ENCODE peak calls at places on chromosomes 3 and 15, in nine cellular contexts. M is heart right ventricle, A is tibial artery, T is fibroblast of mammary gland, F is fibroblast of the aortic adventitia, R is breast epithelium, U is A549, G is brain microvascular endothelial cell, D is epithelial cell of esophagus. Z is an unnamed sample.

GRCh38 chr3:185583925-185584324 is 2.2 kb upstream of the SENP2 start:
- DNase-seq in U (no peak), A (no peak), M (no peak), F (no peak), G (no peak), T (no peak), R (no peak), D (no peak), Z (no peak)

GRCh38 chr3:52934626-52935530 is 37.5 kb upstream of the STIMATE start:
- DNase-seq in U (peak), D (peak), G (peak), R (no peak), M (peak), F (peak), T (peak), A (peak), Z (peak)

GRCh38 chr15:70243686-70244540 is 146.2 kb upstream of the TLE3 start:
- DNase-seq in A (no peak), D (no peak), F (no peak), M (no peak), R (no peak), T (no peak), G (no peak), U (no peak), Z (no peak)

GRCh38 chr15:49823987-49824538 is 203.2 kb downstream of the DTWD1 start:
- DNase-seq in A (no peak), M (no peak), U (peak), D (no peak), T (no peak), G (no peak), R (no peak), F (no peak), Z (no peak)

GRCh38 chr3:195319060-195319459 is 48.1 kb upstream of the XXYLT1 start:
- DNase-seq in U (peak), F (no peak), M (no peak), A (no peak), D (no peak), G (no peak), T (no peak), R (no peak), Z (no peak)

GRCh38 chr3:172305552-172305951 is 142.7 kb downstream of the GHSR start:
- DNase-seq in G (peak), F (peak), R (no peak), U (peak), T (peak), A (no peak), D (peak), M (no peak), Z (peak)

GRCh38 chr3:117439812-117440211 is 730.2 kb downstream of the TUSC7 start:
- DNase-seq in R (no peak), M (no peak), D (peak), T (peak), A (no peak), F (peak), U (peak), G (peak), Z (peak)

GRCh38 chr3:153740109-153740508 is 381.1 kb upstream of the ARHGEF26 start:
- DNase-seq in G (no peak), F (no peak), D (no peak), A (no peak), M (no peak), U (no peak), R (no peak), T (no peak), Z (no peak)

GRCh38 chr3:161266731-161267150 is 45.6 kb downstream of the NMD3 start:
- DNase-seq in G (peak), U (peak), M (no peak), D (peak), A (no peak), T (peak), R (no peak), F (peak), Z (peak)

GRCh38 chr3:46228259-46229222 is 13.7 kb upstream of the CCR3 start:
- DNase-seq in F (peak), A (peak), M (no peak), G (peak), T (peak), R (no peak), D (peak), U (no peak), Z (no peak)

GRCh38 chr15:84821501-84822021 is 4.4 kb downstream of the ALPK3 start:
- DNase-seq in A (no peak), T (peak), R (no peak), M (peak), U (no peak), F (no peak), D (no peak), G (no peak), Z (no peak)

GRCh38 chr3:88180398-88180999 is 30.7 kb downstream of the C3orf38 start:
- DNase-seq in D (peak), M (peak), F (peak), G (peak), T (peak), A (no peak), R (no peak), U (peak), Z (peak)

GRCh38 chr3:103991461-103992115 is 1375.1 kb upstream of the ALCAM start:
- DNase-seq in A (no peak), F (peak), G (peak), D (peak), T (peak), M (no peak), R (no peak), U (peak), Z (peak)
- TF ChIP-seq CTCF in A (no peak), F (no peak), G (peak), D (peak), T (peak), M (no peak), R (no peak), U (peak), Z (peak)

DNA sequence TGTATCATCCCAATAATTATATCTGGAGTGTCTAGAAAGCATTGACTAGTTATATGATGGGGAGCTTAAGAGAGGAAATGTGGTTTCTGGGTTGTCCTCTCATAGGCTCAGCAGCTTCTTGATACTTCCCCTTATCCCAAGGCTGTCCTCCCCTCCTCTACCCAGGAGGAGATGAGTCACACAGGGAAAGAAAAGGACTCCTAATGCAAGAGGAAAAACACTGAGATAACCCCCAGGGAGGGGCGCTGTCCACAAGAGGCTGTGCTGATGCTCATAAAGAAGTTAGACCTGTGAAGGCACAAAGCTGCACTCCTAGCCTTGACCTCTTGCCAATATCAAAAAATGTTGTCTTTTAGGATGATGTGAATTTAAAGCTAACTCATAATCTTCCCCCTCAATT is 28.8 kb upstream of the GYG1 start:
- DNase-seq in U (peak), G (peak), F (peak), T (peak), D (peak), A (peak), R (no peak), M (no peak), Z (peak)
- TF ChIP-seq CTCF in U (peak), G (peak), F (peak), T (peak), D (no peak), A (no peak), R (no peak), M (peak), Z (peak)

GRCh38 chr15:64096486-64097431 is 977 bp downstream of the SNX1 start:
- DNase-seq in F (peak), M (no peak), D (peak), G (peak), T (peak), U (peak), A (no peak), R (no peak), Z (peak)
- TF ChIP-seq CTCF in F (peak), M (peak), D (peak), G (peak), T (peak), U (no peak), A (no peak), R (no peak), Z (no peak)

GRCh38 chr3:115990669-115991068 is 367.4 kb downstream of the GAP43 start:
- DNase-seq in U (no peak), G (no peak), A (no peak), M (no peak), F (no peak), T (no peak), R (no peak), D (no peak), Z (no peak)

GRCh38 chr3:115989927-115990326 is 366.6 kb downstream of the GAP43 start:
- DNase-seq in A (no peak), R (no peak), T (peak), U (no peak), F (peak), M (no peak), D (peak), G (peak), Z (peak)

GRCh38 chr3:115982121-115982520 is 358.8 kb downstream of the GAP43 start:
- DNase-seq in A (no peak), M (no peak), U (no peak), F (peak), D (no peak), G (no peak), R (no peak), T (no peak), Z (no peak)

GRCh38 chr3:115982629-115983028 is 359.3 kb downstream of the GAP43 start:
- DNase-seq in F (no peak), R (no peak), T (no peak), U (no peak), A (no peak), D (no peak), G (no peak), M (no peak), Z (no peak)

DNA sequence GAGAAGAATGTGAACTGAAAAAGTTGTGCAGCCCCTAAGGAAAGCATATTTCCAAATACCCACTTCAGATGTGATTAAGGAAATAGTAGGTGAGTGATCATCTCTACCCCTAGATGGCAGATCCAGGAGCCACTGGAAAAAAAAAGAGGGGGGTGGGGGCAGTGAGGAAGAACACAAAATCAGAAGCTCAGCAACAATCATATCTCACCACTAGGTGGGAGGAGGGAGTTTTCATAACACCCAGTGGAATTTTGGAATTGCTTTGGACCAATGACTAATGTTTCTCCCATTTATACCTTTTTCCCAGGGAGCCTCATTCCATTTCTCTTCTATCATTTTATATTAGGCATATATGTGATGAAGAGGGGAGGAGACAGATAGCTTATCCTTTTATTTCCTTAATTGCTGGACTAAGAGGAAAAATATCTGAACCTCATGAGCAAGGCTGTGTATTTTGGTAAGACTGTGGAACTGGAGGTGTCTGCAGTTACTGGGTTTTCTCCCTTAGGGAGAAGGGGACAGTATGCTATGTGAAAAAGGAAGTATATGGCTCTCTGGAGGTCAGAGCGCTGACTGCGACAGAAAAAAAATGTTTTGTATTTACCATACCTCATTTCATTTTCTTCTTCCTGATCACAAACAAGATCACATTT is 363.4 kb downstream of the GAP43 start:
- DNase-seq in G (peak), T (peak), D (peak), F (peak), A (no peak), R (no peak), U (peak), M (no peak), Z (peak)
- TF ChIP-seq CTCF in G (peak), T (peak), D (peak), F (peak), A (no peak), R (no peak), U (peak), M (no peak), Z (peak)

GRCh38 chr3:57166660-57167059 is 1.5 kb upstream of the IL17RD start:
- DNase-seq in R (no peak), U (no peak), F (no peak), D (no peak), T (no peak), M (no peak), G (no peak), A (no peak), Z (no peak)

GRCh38 chr3:57170946-57171345 is 5.8 kb upstream of the IL17RD start:
- DNase-seq in G (no peak), F (no peak), M (no peak), T (no peak), A (no peak), R (no peak), U (no peak), D (no peak), Z (no peak)

GRCh38 chr3:57168151-57168550 is 3.0 kb upstream of the IL17RD start:
- DNase-seq in M (no peak), R (no peak), F (no peak), U (no peak), A (no peak), T (no peak), D (no peak), G (no peak), Z (no peak)

GRCh38 chr3:57169106-57169505 is 4.0 kb upstream of the IL17RD start:
- DNase-seq in R (no peak), A (no peak), U (no peak), M (no peak), G (no peak), T (no peak), D (no peak), F (no peak), Z (no peak)

GRCh38 chr3:57169872-57170623 is 4.9 kb upstream of the IL17RD start:
- DNase-seq in D (peak), T (peak), U (peak), M (peak), F (peak), G (peak), R (peak), A (peak), Z (peak)
- TF ChIP-seq CTCF in D (peak), T (peak), U (peak), M (peak), F (peak), G (peak), R (peak), A (peak), Z (peak)

GRCh38 chr15:26095710-26096330 is 232.7 kb upstream of the ATP10A start:
- DNase-seq in D (no peak), G (no peak), T (peak), U (no peak), M (no peak), R (no peak), F (no peak), A (no peak), Z (no peak)
- TF ChIP-seq CTCF in D (no peak), G (no peak), T (peak), U (peak), M (peak), R (no peak), F (peak), A (peak), Z (no peak)

DNA sequence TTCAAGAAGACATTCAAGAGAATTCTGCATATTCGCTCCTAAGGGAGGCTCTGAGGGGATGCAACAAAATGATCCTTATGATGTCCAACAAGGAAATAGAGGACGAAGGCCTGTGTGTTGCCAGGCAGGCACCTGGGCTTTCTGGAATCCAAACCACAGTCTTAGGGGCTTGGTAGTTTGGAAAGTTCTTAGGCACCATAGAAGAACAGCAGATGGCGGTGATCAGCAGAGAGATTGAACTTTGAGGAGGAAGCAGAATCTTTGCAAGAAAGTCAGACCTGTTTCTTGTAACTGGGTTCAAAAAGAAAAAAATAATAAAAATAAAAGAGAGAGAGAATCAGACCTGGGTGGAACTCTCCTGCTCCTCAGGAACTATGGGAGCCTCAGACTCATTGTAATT is 11.7 kb upstream of the ATG7 start:
- DNase-seq in T (no peak), G (no peak), F (no peak), U (no peak), R (no peak), A (no peak), M (no peak), D (no peak), Z (no peak)
- TF ChIP-seq CTCF in T (no peak), G (no peak), F (no peak), U (no peak), R (no peak), A (no peak), M (no peak), D (no peak), Z (no peak)

DNA sequence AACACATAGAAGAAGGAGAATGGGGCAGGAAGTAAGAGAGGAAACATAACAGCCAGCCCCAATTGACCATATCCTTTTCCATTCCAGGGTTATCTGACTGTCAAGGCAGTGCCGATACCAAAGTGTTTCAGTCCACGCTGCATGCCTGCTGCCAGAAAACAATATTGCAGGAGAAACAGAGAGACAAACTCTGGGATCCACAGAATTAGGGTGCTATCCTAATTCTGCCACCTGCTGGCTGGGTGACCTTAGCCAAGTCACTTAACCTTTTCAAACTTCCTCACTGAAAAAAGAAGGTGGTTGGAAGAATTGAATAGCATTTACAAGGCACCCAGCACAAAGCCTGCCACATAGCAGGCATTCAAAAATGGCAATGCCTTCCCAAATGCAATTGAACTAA is 32.0 kb downstream of the GLB1 start:
- DNase-seq in G (no peak), U (peak), A (no peak), R (no peak), T (no peak), M (no peak), F (no peak), D (no peak), Z (no peak)
- TF ChIP-seq CTCF in G (no peak), U (peak), A (no peak), R (no peak), T (no peak), M (peak), F (no peak), D (peak), Z (no peak)

Z was measured in astrocyte of the spinal cord.